ENCODE peak calls at places on chromosomes 11 and 22, in seven cellular contexts. I is fibroblast of lung, W is right atrium auricular region, Y is astrocyte, H is right lobe of liver, F is BE2C, S is tibial artery. B is an unnamed sample.

GRCh38 chr11:112793416-112793815 is 167.8 kb upstream of the NCAM1 start:
- DNase-seq in Y (peak; percentile 36), S (no peak), W (no peak), I (no peak), F (no peak), H (no peak), B (peak; percentile 36)

GRCh38 chr11:43515090-43515489 is 156.4 kb downstream of the TTC17 start:
- DNase-seq in W (no peak), S (no peak), I (no peak), H (no peak), Y (no peak), F (peak; percentile 30), B (no peak)

GRCh38 chr22:36326178-36327161 is 61.3 kb downstream of the MYH9 start:
- DNase-seq in S (peak; percentile 80), Y (no peak), F (no peak), H (no peak), I (no peak), W (no peak), B (no peak)

GRCh38 chr11:58917159-58917765 is 22.0 kb upstream of the GLYATL1 start:
- DNase-seq in I (peak; percentile 5), F (no peak), Y (no peak), H (no peak), W (no peak), S (no peak), B (no peak)

GRCh38 chr22:32475428-32476010 is 908 bp downstream of the FBXO7 start:
- DNase-seq in W (peak; percentile 65), H (peak; percentile 62), Y (no peak), F (peak; percentile 16), I (peak; percentile 65), S (peak; percentile 69), B (peak; percentile 34)

GRCh38 chr22:19784396-19785175 is 24.0 kb downstream of the TBX1 start:
- DNase-seq in H (no peak), Y (no peak), I (no peak), S (no peak), W (no peak), F (peak; percentile 7), B (no peak)

GRCh38 chr22:33923660-33924246 is 3.5 kb upstream of the LARGE1 start:
- DNase-seq in S (peak; percentile 65), Y (peak; percentile 41), I (peak; percentile 84), H (peak; percentile 77), W (peak; percentile 76), F (peak; percentile 61), B (peak; percentile 34)

GRCh38 chr22:19766506-19767426 is 6.2 kb downstream of the TBX1 start:
- DNase-seq in F (no peak), I (no peak), W (peak; percentile 62), H (peak; percentile 71), S (no peak), Y (no peak), B (no peak)

GRCh38 chr11:114179234-114179941 is 116.8 kb upstream of the NNMT start:
- DNase-seq in Y (no peak), W (peak; percentile 97), F (no peak), I (peak; percentile 100), H (peak; percentile 88), S (peak; percentile 96), B (no peak)

GRCh38 chr11:120928506-120929062 is 95.3 kb upstream of the TBCEL start:
- DNase-seq in H (no peak), F (no peak), S (no peak), Y (no peak), W (no peak), I (no peak), B (no peak)

GRCh38 chr22:43228330-43228729 is 41.4 kb upstream of the TTLL12 start:
- DNase-seq in F (peak; percentile 81), Y (no peak), I (peak; percentile 15), H (no peak), W (no peak), S (no peak), B (peak; percentile 12)

GRCh38 chr22:19463491-19464469 is 15.2 kb downstream of the UFD1 start:
- DNase-seq in W (no peak), S (no peak), I (no peak), Y (peak; percentile 41), F (peak; percentile 16), H (no peak), B (no peak)

GRCh38 chr22:25417792-25418191 is 146.7 kb upstream of the GRK3 start:
- DNase-seq in W (no peak), Y (no peak), H (no peak), F (no peak), I (no peak), S (no peak), B (no peak)
- H3K27me3 ChIP-seq in W (peaks cover 27% of the 10 kb centered on the region), Y (peaks cover 54% of the 10 kb centered on the region), H (no peaks in the 10 kb centered on the region), F (peaks cover 4% of the 10 kb centered on the region), I (peaks cover 53% of the 10 kb centered on the region), S (peaks cover 8% of the 10 kb centered on the region), B (no peaks in the 10 kb centered on the region)

GRCh38 chr11:86510674-86511073 is 136.0 kb downstream of the CCDC81 start:
- DNase-seq in F (no peak), H (no peak), Y (no peak), I (no peak), W (no peak), S (no peak), B (no peak)
- H3K4me3 ChIP-seq in F (no peak overlapping the region), H (no peak overlapping the region), Y (no peak overlapping the region), I (no peak overlapping the region), W (no peak overlapping the region), S (no peak overlapping the region), B (no peak overlapping the region)

GRCh38 chr11:134062255-134063030 is 6.4 kb upstream of the JAM3 start:
- DNase-seq in I (no peak), W (no peak), F (no peak), S (no peak), Y (no peak), H (no peak), B (peak; percentile 15)
- H3K27me3 ChIP-seq in I (peaks cover 9% of the 10 kb centered on the region), W (no peaks in the 10 kb centered on the region), F (no peaks in the 10 kb centered on the region), S (no peaks in the 10 kb centered on the region), Y (peaks cover 14% of the 10 kb centered on the region), H (no peaks in the 10 kb centered on the region), B (peaks cover 9% of the 10 kb centered on the region)

DNA sequence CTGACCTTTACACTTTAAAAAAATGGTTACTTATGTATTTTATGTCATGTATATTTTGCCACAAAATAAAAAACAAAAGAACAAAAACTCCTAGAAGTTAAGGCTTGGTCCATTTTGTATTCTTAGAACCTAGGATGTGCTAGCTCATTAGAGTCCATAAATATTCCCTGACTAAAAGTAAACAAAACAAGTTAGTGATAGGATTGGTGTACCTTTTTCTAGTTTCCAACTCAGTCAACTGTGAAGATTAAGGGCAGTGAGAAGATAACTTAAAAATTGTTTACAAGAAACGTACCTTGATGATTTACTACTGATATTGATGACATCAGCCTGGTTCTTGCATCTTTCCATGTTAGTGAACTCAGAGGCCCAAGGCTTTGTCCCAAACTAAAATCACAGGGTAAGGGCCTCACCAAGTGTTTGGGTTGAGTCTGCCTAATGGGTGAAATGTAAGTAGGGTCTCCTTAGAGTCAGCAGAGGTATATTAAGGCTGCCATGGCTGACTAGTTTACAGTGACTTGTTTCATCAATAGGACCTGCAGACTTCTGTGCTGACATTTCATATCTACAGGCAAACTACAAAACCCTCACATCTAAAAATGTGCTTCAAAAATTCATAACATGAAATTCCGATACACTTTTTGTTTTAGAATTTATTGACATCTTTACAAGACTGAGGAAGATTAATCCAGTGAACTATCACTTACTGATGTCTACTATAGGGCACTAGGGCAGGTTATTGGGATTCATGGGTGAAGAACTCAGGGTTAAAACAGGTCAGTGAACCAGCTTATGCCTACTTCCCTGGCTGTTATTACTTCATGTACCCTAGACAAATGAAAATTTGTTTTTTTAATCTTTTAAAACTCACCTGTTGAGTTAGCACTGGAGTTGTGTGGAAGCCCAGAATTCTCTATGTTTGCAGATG is 4.4 kb downstream of the TMEM123 start:
- DNase-seq in H (no peak), W (no peak), F (no peak), Y (no peak), I (no peak), S (no peak), B (no peak)
- H3K4me3 ChIP-seq in H (no peak overlapping the region), W (no peak overlapping the region), F (no peak overlapping the region), Y (no peak overlapping the region), I (no peak overlapping the region), S (no peak overlapping the region), B (no peak overlapping the region)

GRCh38 chr11:116697639-116698038 is 75.1 kb downstream of the BUD13 start:
- DNase-seq in S (peak; percentile 41), Y (no peak), I (no peak), H (peak; percentile 8), F (no peak), W (no peak), B (no peak)
- H3K27me3 ChIP-seq in S (no peaks in the 10 kb centered on the region), Y (no peaks in the 10 kb centered on the region), I (peaks cover 2% of the 10 kb centered on the region), H (no peaks in the 10 kb centered on the region), F (no peaks in the 10 kb centered on the region), W (no peaks in the 10 kb centered on the region), B (no peaks in the 10 kb centered on the region)

B was measured in MG63.